ENCODE peak calls at places on chromosome 2, in seven cellular contexts. O, N, F, W, B, U and H are unnamed samples.

GRCh38 chr2:151634726-151635467 is 99.4 kb downstream of the NEB start:
- DNase-seq in B (peak; percentile 39), W (no peak), O (no peak), N (no peak), U (no peak), F (peak; percentile 56), H (no peak)

GRCh38 chr2:11248-11941 is 34.9 kb downstream of the FAM110C start:
- DNase-seq in F (no peak), O (peak; percentile 75), N (peak; percentile 28), B (peak; percentile 4), W (peak; percentile 5), U (peak; percentile 97), H (no peak)

GRCh38 chr2:112869258-112869842 is 32.8 kb upstream of the IL1B start:
- DNase-seq in B (peak; percentile 94), O (peak; percentile 86), N (peak; percentile 98), W (peak; percentile 64), F (peak; percentile 99), U (no peak), H (peak; percentile 99)

GRCh38 chr2:47024046-47024445 is 108.4 kb upstream of the MCFD2 start:
- DNase-seq in U (no peak), B (no peak), W (no peak), F (no peak), N (no peak), O (no peak), H (no peak)

GRCh38 chr2:96260404-96261260 is 5.2 kb downstream of the TMEM127 start:
- DNase-seq in U (peak; percentile 70), F (peak; percentile 80), N (peak; percentile 91), O (peak; percentile 82), B (peak; percentile 87), W (peak; percentile 94), H (no peak)

GRCh38 chr2:174012347-174013309 is 47.5 kb upstream of the SP3 start:
- DNase-seq in U (peak; percentile 70), W (peak; percentile 31), N (no peak), B (peak; percentile 60), O (no peak), F (no peak), H (no peak)

GRCh38 chr2:54060000-54060399 is 55.4 kb upstream of the ACYP2 start:
- DNase-seq in U (no peak), N (no peak), W (no peak), F (no peak), B (no peak), O (no peak), H (no peak)

GRCh38 chr2:36780231-36780808 is 83.8 kb downstream of the VIT start:
- DNase-seq in O (peak; percentile 38), B (peak; percentile 47), F (peak; percentile 48), W (peak; percentile 67), N (peak; percentile 86), U (peak; percentile 61), H (peak; percentile 13)

GRCh38 chr2:233479616-233480489 is 86.7 kb downstream of the USP40 start:
- DNase-seq in N (no peak), U (no peak), O (no peak), B (no peak), W (no peak), F (no peak), H (no peak)

GRCh38 chr2:195636890-195637289 is 20.1 kb upstream of the SLC39A10 start:
- DNase-seq in O (no peak), W (no peak), B (peak; percentile 39), U (no peak), N (peak; percentile 37), F (peak; percentile 37), H (no peak)

DNA sequence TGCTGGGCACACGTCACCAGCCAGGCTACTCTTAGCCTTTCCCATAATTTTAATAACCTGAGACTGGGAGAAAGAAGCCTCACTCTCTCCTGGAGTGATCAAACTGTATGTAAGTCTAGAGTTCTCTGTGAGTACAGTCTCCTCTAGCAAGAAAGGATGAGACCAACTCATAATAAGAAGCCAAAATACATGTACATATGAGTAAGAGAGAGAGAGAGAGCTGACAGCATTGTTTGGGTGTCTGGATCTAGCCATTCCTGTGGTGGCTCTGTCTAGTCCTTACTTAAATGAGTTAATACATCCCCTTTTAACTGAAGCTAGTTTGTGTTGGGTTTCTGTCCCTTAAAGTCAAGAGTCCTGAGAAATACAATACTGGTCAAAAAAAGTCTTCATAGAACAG is 26.0 kb upstream of the ANXA4 start:
- DNase-seq in N (no peak), U (no peak), O (no peak), F (no peak), W (no peak), B (peak; percentile 90), H (no peak)
- TF ChIP-seq EZH2 in N (no peak), U (no peak), O (no peak), F (no peak), W (no peak), B (no peak), H (no peak)

DNA sequence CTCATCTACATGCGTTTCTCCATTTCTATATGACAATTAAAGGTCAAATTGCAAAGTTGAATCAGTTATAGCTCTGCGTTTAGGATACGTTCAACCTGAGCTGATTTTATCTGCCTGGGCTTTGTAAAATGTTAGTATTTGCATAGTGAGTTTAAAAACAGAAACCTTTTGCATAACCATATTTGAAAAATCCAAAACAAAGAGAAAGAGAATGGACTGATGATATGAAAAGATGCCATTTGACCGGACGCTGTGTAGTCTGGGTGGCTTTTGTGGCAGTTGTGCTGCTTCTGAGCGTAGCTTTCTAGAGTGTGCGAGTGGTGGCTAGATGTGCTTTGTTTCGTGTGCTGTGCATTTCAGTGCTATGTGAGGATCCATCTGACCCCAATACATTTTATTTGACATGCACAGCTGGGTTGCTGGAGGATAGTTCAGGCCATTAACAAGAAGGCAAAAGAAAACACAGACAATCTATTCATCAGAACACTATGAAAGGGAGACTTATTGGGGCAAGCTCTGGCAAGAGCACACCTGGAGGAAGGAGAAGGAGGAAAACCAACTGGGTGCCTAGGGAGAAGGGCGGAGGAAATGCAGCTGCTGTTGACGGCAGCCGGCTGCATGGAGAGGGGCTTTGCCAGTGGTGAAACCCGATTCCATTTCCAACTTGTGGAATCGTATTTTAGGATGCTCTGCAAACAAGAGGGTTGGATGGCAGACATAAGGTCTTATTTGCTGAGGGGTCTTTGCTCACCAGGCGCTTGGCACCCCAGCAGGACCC is 126.8 kb downstream of the ACOXL start:
- DNase-seq in O (no peak), N (no peak), U (peak; percentile 35), W (no peak), F (no peak), B (no peak), H (no peak)
- TF ChIP-seq EZH2 in O (no peak), N (no peak), U (no peak), W (no peak), F (no peak), B (no peak), H (no peak)

GRCh38 chr2:66574701-66575624 is 140.0 kb downstream of the MEIS1 start:
- DNase-seq in F (peak; percentile 66), N (peak; percentile 77), O (no peak), U (peak; percentile 94), B (peak; percentile 88), W (peak; percentile 81), H (no peak)
- TF ChIP-seq EZH2 in F (no peak), N (no peak), O (no peak), U (no peak), B (no peak), W (no peak), H (no peak)

DNA sequence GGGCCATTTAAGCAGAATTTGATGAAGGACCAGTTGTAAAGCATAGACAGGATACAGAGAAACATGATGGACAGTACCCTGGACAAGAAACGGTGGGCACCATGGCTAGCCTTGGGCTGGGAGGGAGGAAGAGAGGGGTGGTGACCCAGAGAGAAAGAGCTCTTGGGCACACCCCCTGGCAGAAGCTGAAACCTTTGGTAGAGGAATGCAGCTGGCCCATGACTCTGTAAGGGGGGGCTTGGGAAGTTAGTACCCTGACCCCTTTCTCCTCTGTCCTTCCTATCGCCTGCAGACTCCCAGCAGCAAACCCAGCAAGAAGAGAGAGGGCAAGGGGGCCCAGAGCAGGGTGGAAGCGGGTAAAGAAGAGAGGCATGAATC is 32.6 kb downstream of the MRPL44 start:
- DNase-seq in O (no peak), F (no peak), U (peak; percentile 39), W (no peak), B (no peak), N (peak; percentile 26), H (no peak)
- TF ChIP-seq EZH2 in O (no peak), F (no peak), U (no peak), W (no peak), B (no peak), N (no peak), H (no peak)